ENCODE peak calls at places on chromosome 20, in eight cellular contexts. B is activated CD4-positive, alpha-beta T cell treated with anti-CD3 and anti-CD28 coated beads, Interleukin-2, amount 50 U/mL, for 1 hour; N is COR-L47; D is immature natural killer cell; L is HT-29; Z is naive thymus-derived CD8-positive, alpha-beta T cell; G is NCI-H2029; R is MV-4-11. P is an unnamed sample.

GRCh38 chr20:10478930-10479329 is 43.8 kb downstream of the SLX4IP start:
- DNase-seq in B (no peak), N (no peak), D (no peak), L (no peak), Z (no peak), G (no peak), R (no peak), P (no peak)

GRCh38 chr20:35541118-35541782 is 628 bp upstream of the ERGIC3 start:
- DNase-seq in B (no peak), N (no peak), D (no peak), L (peak; percentile 34), Z (no peak), G (no peak), R (no peak), P (no peak)

GRCh38 chr20:1456300-1456699 is 10.3 kb downstream of the NSFL1C start:
- DNase-seq in B (no peak), N (no peak), D (no peak), L (no peak), Z (no peak), G (no peak), R (no peak), P (no peak)

GRCh38 chr20:3751664-3752385 is 15.7 kb downstream of the ADISSP start:
- DNase-seq in B (peak; percentile 67), N (peak; percentile 41), D (peak; percentile 7), L (peak; percentile 33), Z (peak; percentile 48), G (peak; percentile 54), R (no peak), P (peak; percentile 31)

GRCh38 chr20:40961686-40962640 is 66.7 kb upstream of the TOP1 start:
- DNase-seq in B (no peak), N (no peak), D (peak; percentile 17), L (no peak), Z (no peak), G (no peak), R (peak; percentile 63), P (peak; percentile 38)

GRCh38 chr20:54573838-54574237 is 98.4 kb downstream of the DOK5 start:
- DNase-seq in B (no peak), N (no peak), D (no peak), L (no peak), Z (no peak), G (no peak), R (no peak), P (no peak)

GRCh38 chr20:18197382-18198070 is 59.9 kb downstream of the KAT14 start:
- DNase-seq in B (no peak), N (no peak), D (no peak), L (peak; percentile 8), Z (no peak), G (no peak), R (no peak), P (no peak)

GRCh38 chr20:41135187-41135887 is 2.0 kb upstream of the PLCG1 start:
- DNase-seq in B (peak; percentile 65), N (peak; percentile 40), D (peak; percentile 62), L (peak; percentile 85), Z (peak; percentile 53), G (peak; percentile 45), R (peak; percentile 21), P (no peak)

P was measured in fibroblast of lung.